ENCODE peak calls at places on chromosomes 16 and 17, in eight cellular contexts. N, W, Y, G, F, Z, L and I are unnamed samples.

GRCh38 chr17:1109606-1110523 is 69.9 kb downstream of the ABR start:
- DNase-seq in Y (no peak), Z (no peak), L (no peak), W (peak; percentile 33), N (peak; percentile 20), G (peak; percentile 39), F (no peak), I (no peak)

GRCh38 chr16:47732122-47732805 is 271.1 kb downstream of the PHKB start:
- DNase-seq in N (no peak), G (no peak), Z (no peak), W (no peak), F (peak; percentile 98), L (no peak), Y (peak; percentile 83), I (peak; percentile 94)

GRCh38 chr17:31373150-31374082 is 18.1 kb upstream of the RAB11FIP4 start:
- DNase-seq in G (no peak), N (no peak), Y (peak; percentile 80), L (peak; percentile 25), Z (no peak), W (no peak), F (peak; percentile 75), I (peak; percentile 59)

GRCh38 chr17:50426814-50427787 is 1.1 kb downstream of the ACSF2 start:
- DNase-seq in W (no peak), F (peak; percentile 14), Z (no peak), Y (peak; percentile 31), G (no peak), N (no peak), L (no peak), I (peak; percentile 40)

GRCh38 chr17:17886747-17887146 is 50.0 kb upstream of the SREBF1 start:
- DNase-seq in Y (no peak), N (no peak), G (no peak), Z (no peak), F (peak; percentile 10), W (no peak), L (no peak), I (no peak)

GRCh38 chr17:15882058-15882720 is 62.7 kb upstream of the ADORA2B start:
- DNase-seq in W (no peak), L (no peak), F (no peak), N (no peak), G (no peak), Z (no peak), Y (no peak), I (no peak)

GRCh38 chr17:22278302-22279275 is 586.3 kb downstream of the KCNJ18 start:
- DNase-seq in N (no peak), G (no peak), Z (no peak), W (no peak), F (no peak), L (no peak), Y (no peak), I (no peak)

GRCh38 chr17:20307325-20307910 is 159.9 kb downstream of the LGALS9B start:
- DNase-seq in N (no peak), L (peak; percentile 58), Z (no peak), W (no peak), G (no peak), Y (no peak), F (no peak), I (no peak)

GRCh38 chr16:56477096-56477878 is 25.9 kb downstream of the OGFOD1 start:
- DNase-seq in G (no peak), W (no peak), Y (peak; percentile 89), N (no peak), Z (no peak), F (peak; percentile 91), L (no peak), I (peak; percentile 91)

GRCh38 chr17:35254107-35254802 is 11.4 kb downstream of the SLFN5 start:
- DNase-seq in G (no peak), Z (no peak), W (no peak), N (no peak), Y (peak; percentile 99), F (peak; percentile 99), L (no peak), I (peak; percentile 87)

GRCh38 chr16:74015953-74016352 is 280.7 kb upstream of the PSMD7 start:
- DNase-seq in N (no peak), F (no peak), W (no peak), Z (no peak), G (no peak), Y (no peak), L (no peak), I (no peak)

GRCh38 chr16:11310997-11311561 is 29.9 kb upstream of the PRM1 start:
- DNase-seq in F (no peak), G (peak; percentile 41), Y (peak; percentile 69), L (peak; percentile 29), W (no peak), N (no peak), Z (no peak), I (no peak)

GRCh38 chr16:10751291-10751697 is 7.7 kb downstream of the NUBP1 start:
- DNase-seq in L (no peak), Y (no peak), N (no peak), G (no peak), Z (no peak), W (no peak), F (no peak), I (no peak)

GRCh38 chr16:80994451-80994850 is 12.2 kb downstream of the CMC2 start:
- DNase-seq in Y (peak; percentile 43), G (no peak), W (no peak), N (no peak), L (no peak), Z (no peak), F (no peak), I (no peak)

GRCh38 chr16:81608515-81609209 is 164.1 kb downstream of the CMIP start:
- DNase-seq in Y (peak; percentile 74), G (no peak), L (no peak), F (peak; percentile 76), N (no peak), Z (no peak), W (no peak), I (peak; percentile 71)

GRCh38 chr16:85736924-85737323 is 14.0 kb downstream of the C16orf74 start:
- DNase-seq in Y (no peak), F (no peak), N (no peak), W (no peak), L (no peak), G (no peak), Z (no peak), I (no peak)

GRCh38 chr16:68921654-68922053 is 78.3 kb downstream of the TANGO6 start:
- DNase-seq in F (peak; percentile 51), W (no peak), L (no peak), Y (peak; percentile 48), N (no peak), G (no peak), Z (no peak), I (no peak)

GRCh38 chr16:58543685-58544084 is 28.4 kb downstream of the SETD6 start:
- DNase-seq in G (no peak), F (no peak), N (no peak), L (no peak), W (no peak), Z (no peak), Y (no peak), I (no peak)

GRCh38 chr16:79717324-79717848 is 116.8 kb upstream of the MAF start:
- DNase-seq in G (no peak), L (no peak), Y (no peak), N (no peak), F (no peak), Z (no peak), W (no peak), I (no peak)